ENCODE peak calls at places on chromosomes 7 and 10, in six cellular contexts. X is pulmonary artery endothelial cell; M is NCI-H345; E is stimulated activated CD4-positive, alpha-beta T cell treated with anti-CD3 and anti-CD28 coated beads, Interleukin-4, amount 100 ng/mL, for 48 hours; D is hepatocyte; O is brain microvascular endothelial cell. K is an unnamed sample.

GRCh38 chr10:104342941-104343411 is 4.7 kb upstream of the ITPRIP start:
- DNase-seq in M (no peak), O (no peak), D (no peak), X (peak; percentile 69), E (no peak), K (peak; percentile 53)

GRCh38 chr10:63588436-63589180 is 67.4 kb downstream of the REEP3 start:
- DNase-seq in D (peak; percentile 16), E (no peak), X (no peak), O (no peak), M (peak; percentile 28), K (peak; percentile 45)

GRCh38 chr7:4345004-4345403 is 337.1 kb upstream of the FOXK1 start:
- DNase-seq in M (no peak), O (no peak), D (no peak), E (no peak), X (no peak), K (no peak)

GRCh38 chr7:127665922-127666321 is 13.9 kb downstream of the SND1 start:
- DNase-seq in M (no peak), X (no peak), O (no peak), D (no peak), E (no peak), K (no peak)

GRCh38 chr10:100328198-100328597 is 1.8 kb downstream of the PKD2L1 start:
- DNase-seq in D (no peak), M (no peak), O (no peak), E (no peak), X (no peak), K (no peak)

GRCh38 chr10:14438576-14438975 is 107.9 kb upstream of the FRMD4A start:
- DNase-seq in O (no peak), E (no peak), D (no peak), M (no peak), X (no peak), K (no peak)

GRCh38 chr7:117270371-117270770 is 52.5 kb downstream of the WNT2 start:
- DNase-seq in E (no peak), M (no peak), O (peak; percentile 48), D (no peak), X (no peak), K (peak; percentile 69)

GRCh38 chr10:70508912-70509366 is 30.4 kb downstream of the PALD1 start:
- DNase-seq in M (peak; percentile 14), O (no peak), E (no peak), X (peak; percentile 78), D (peak; percentile 34), K (peak; percentile 29)

GRCh38 chr7:54559401-54559800 is 17.2 kb downstream of the VSTM2A start:
- DNase-seq in X (no peak), E (no peak), D (no peak), O (no peak), M (no peak), K (no peak)

GRCh38 chr10:133258818-133259602 is 17.7 kb downstream of the ADAM8 start:
- DNase-seq in X (peak; percentile 77), M (no peak), D (peak; percentile 76), O (peak; percentile 97), E (peak; percentile 87), K (peak; percentile 99)

GRCh38 chr10:16436367-16436757 is 448 bp upstream of the PTER start:
- DNase-seq in D (peak; percentile 20), O (no peak), X (no peak), E (peak; percentile 4), M (peak; percentile 53), K (no peak)

GRCh38 chr7:142513221-142513955 is 235.9 kb upstream of the PRSS1 start:
- DNase-seq in D (no peak), M (no peak), X (no peak), E (no peak), O (no peak), K (no peak)

K was measured in HCEC 1CT.